ENCODE peak calls at places on chromosomes 4 and X, in ten cellular contexts. U, R, D, H, P, S, K, G, B and T are unnamed samples.

GRCh38 chr4:125679989-125680388 is 365.2 kb downstream of the FAT4 start:
- DNase-seq in U (no peak), R (no peak), G (no peak), K (no peak), D (no peak), H (no peak), B (no peak), S (no peak), P (no peak), T (no peak)

GRCh38 chrX:16465081-16465876 is 184.7 kb upstream of the S100G start:
- DNase-seq in U (no peak), R (no peak), B (no peak), S (no peak), K (no peak), G (no peak), P (no peak), H (no peak), D (no peak), T (no peak)

GRCh38 chr4:8904041-8904501 is 32.4 kb upstream of the HMX1 start:
- DNase-seq in G (no peak), B (no peak), S (no peak), R (no peak), U (no peak), P (no peak), D (peak; percentile 6), K (no peak), H (no peak), T (no peak)

GRCh38 chr4:3864736-3865721 is 98.8 kb downstream of the ADRA2C start:
- DNase-seq in D (peak; percentile 16), P (no peak), R (no peak), B (no peak), G (no peak), S (no peak), K (no peak), H (no peak), U (no peak), T (peak; percentile 26)

GRCh38 chr4:153987291-153987690 is 198.4 kb upstream of the SFRP2 start:
- DNase-seq in S (no peak), G (no peak), K (no peak), U (no peak), R (no peak), B (no peak), D (no peak), P (no peak), H (no peak), T (no peak)

GRCh38 chr4:74635490-74636123 is 158.7 kb downstream of the BTC start:
- DNase-seq in B (no peak), D (no peak), P (no peak), H (no peak), S (no peak), G (no peak), K (no peak), R (no peak), U (no peak), T (no peak)

GRCh38 chrX:130155564-130155963 is 10.1 kb downstream of the AIFM1 start:
- DNase-seq in D (no peak), K (no peak), G (peak; percentile 42), S (no peak), H (no peak), P (no peak), B (no peak), R (no peak), U (no peak), T (no peak)

GRCh38 chr4:10354225-10354624 is 103.0 kb downstream of the ZNF518B start:
- DNase-seq in G (no peak), B (no peak), P (no peak), R (no peak), U (no peak), H (no peak), D (no peak), K (no peak), S (no peak), T (no peak)